ENCODE peak calls at places on chromosome 17, in six cellular contexts. One of them, this sample, is unnamed.

GRCh38 chr17:22304667-22305303 is 612.5 kb downstream of the KCNJ18 start:
- DNase-seq in cardiac septum: no peak
- DNase-seq in mesenchymal stem cell: no peak
- DNase-seq in neural crest cell: no peak
- DNase-seq in nephron progenitor cell: no peak
- DNase-seq in K562: peak
- DNase-seq in this sample: no peak

GRCh38 chr17:956905-957304 is 22.7 kb downstream of the NXN start:
- DNase-seq in mesenchymal stem cell: peak
- DNase-seq in K562: peak
- DNase-seq in nephron progenitor cell: no peak
- DNase-seq in neural crest cell: no peak
- DNase-seq in cardiac septum: peak
- DNase-seq in this sample: no peak

GRCh38 chr17:35163886-35164285 is 16.3 kb downstream of the UNC45B start:
- DNase-seq in K562: no peak
- DNase-seq in mesenchymal stem cell: no peak
- DNase-seq in neural crest cell: no peak
- DNase-seq in nephron progenitor cell: no peak
- DNase-seq in cardiac septum: no peak
- DNase-seq in this sample: no peak

GRCh38 chr17:58007781-58008706 is 998 bp upstream of the SRSF1 start:
- DNase-seq in nephron progenitor cell: no peak
- DNase-seq in cardiac septum: no peak
- DNase-seq in neural crest cell: no peak
- DNase-seq in K562: no peak
- DNase-seq in mesenchymal stem cell: no peak
- DNase-seq in this sample: no peak

GRCh38 chr17:82985973-82986372 is 93.4 kb upstream of the METRNL start:
- DNase-seq in nephron progenitor cell: peak
- DNase-seq in cardiac septum: no peak
- DNase-seq in K562: no peak
- DNase-seq in neural crest cell: peak
- DNase-seq in mesenchymal stem cell: peak
- DNase-seq in this sample: peak

GRCh38 chr17:81566461-81567126 is 14.4 kb upstream of the FAAP100 start:
- DNase-seq in mesenchymal stem cell: peak
- DNase-seq in neural crest cell: no peak
- DNase-seq in cardiac septum: no peak
- DNase-seq in K562: no peak
- DNase-seq in nephron progenitor cell: no peak
- DNase-seq in this sample: peak

GRCh38 chr17:46212634-46213435 is 19.6 kb upstream of the KANSL1 start:
- DNase-seq in cardiac septum: no peak
- DNase-seq in mesenchymal stem cell: peak
- DNase-seq in K562: peak
- DNase-seq in nephron progenitor cell: peak
- DNase-seq in neural crest cell: peak
- DNase-seq in this sample: peak

GRCh38 chr17:50268632-50269287 is 5.5 kb upstream of the TMEM92 start:
- DNase-seq in mesenchymal stem cell: peak
- DNase-seq in K562: no peak
- DNase-seq in nephron progenitor cell: no peak
- DNase-seq in neural crest cell: no peak
- DNase-seq in cardiac septum: no peak
- DNase-seq in this sample: peak

GRCh38 chr17:31425646-31426045 is 34.2 kb downstream of the RAB11FIP4 start:
- DNase-seq in neural crest cell: no peak
- DNase-seq in cardiac septum: no peak
- DNase-seq in nephron progenitor cell: peak
- DNase-seq in K562: no peak
- DNase-seq in mesenchymal stem cell: no peak
- DNase-seq in this sample: no peak

GRCh38 chr17:263773-264172 is 82.3 kb upstream of the DOC2B start:
- DNase-seq in nephron progenitor cell: no peak
- DNase-seq in K562: no peak
- DNase-seq in cardiac septum: no peak
- DNase-seq in neural crest cell: no peak
- DNase-seq in mesenchymal stem cell: no peak
- DNase-seq in this sample: no peak

GRCh38 chr17:49995055-49995738 is at the start of gene DLX3:
- DNase-seq in K562: no peak
- DNase-seq in cardiac septum: peak
- DNase-seq in nephron progenitor cell: peak
- DNase-seq in neural crest cell: peak
- DNase-seq in mesenchymal stem cell: peak
- DNase-seq in this sample: peak

GRCh38 chr17:48246623-48247022 is 139.1 kb downstream of the SNX11 start:
- DNase-seq in mesenchymal stem cell: peak
- DNase-seq in nephron progenitor cell: no peak
- DNase-seq in cardiac septum: no peak
- DNase-seq in K562: no peak
- DNase-seq in neural crest cell: no peak
- DNase-seq in this sample: peak

GRCh38 chr17:7405413-7405881 is 1.6 kb upstream of the TMEM256 start:
- DNase-seq in cardiac septum: no peak
- DNase-seq in mesenchymal stem cell: peak
- DNase-seq in K562: peak
- DNase-seq in neural crest cell: no peak
- DNase-seq in nephron progenitor cell: peak
- DNase-seq in this sample: no peak

GRCh38 chr17:35028531-35029262 is 34.8 kb downstream of the RFFL start:
- DNase-seq in mesenchymal stem cell: no peak
- DNase-seq in cardiac septum: no peak
- DNase-seq in K562: no peak
- DNase-seq in neural crest cell: no peak
- DNase-seq in nephron progenitor cell: no peak
- DNase-seq in this sample: peak

GRCh38 chr17:78131172-78132085 is 858 bp downstream of the TMC8 start:
- DNase-seq in K562: no peak
- DNase-seq in nephron progenitor cell: no peak
- DNase-seq in cardiac septum: peak
- DNase-seq in mesenchymal stem cell: no peak
- DNase-seq in neural crest cell: no peak
- DNase-seq in this sample: no peak

GRCh38 chr17:14953405-14953804 is 311.7 kb downstream of the PMP22 start:
- DNase-seq in mesenchymal stem cell: no peak
- DNase-seq in K562: no peak
- DNase-seq in cardiac septum: no peak
- DNase-seq in nephron progenitor cell: no peak
- DNase-seq in neural crest cell: no peak
- DNase-seq in this sample: no peak

GRCh38 chr17:20032636-20033035 is 23.5 kb downstream of the SPECC1 start:
- DNase-seq in cardiac septum: no peak
- DNase-seq in mesenchymal stem cell: no peak
- DNase-seq in nephron progenitor cell: no peak
- DNase-seq in K562: no peak
- DNase-seq in neural crest cell: no peak
- DNase-seq in this sample: no peak

GRCh38 chr17:351436-351713 is 1.2 kb downstream of the RPH3AL start:
- DNase-seq in K562: no peak
- DNase-seq in nephron progenitor cell: no peak
- DNase-seq in neural crest cell: no peak
- DNase-seq in cardiac septum: no peak
- DNase-seq in mesenchymal stem cell: no peak
- DNase-seq in this sample: no peak

GRCh38 chr17:68711858-68712257 is 110.7 kb upstream of the FAM20A start:
- DNase-seq in neural crest cell: no peak
- DNase-seq in nephron progenitor cell: no peak
- DNase-seq in cardiac septum: no peak
- DNase-seq in mesenchymal stem cell: peak
- DNase-seq in K562: no peak
- DNase-seq in this sample: peak

This sample was measured in IMR-90.